ENCODE peak calls at places on chromosomes 12 and 14, in ten cellular contexts. One of them, this sample, is unnamed.

GRCh38 chr14:24309538-24310386 is at the start of gene LTB4R2:
- DNase-seq in breast epithelium: no peak
- DNase-seq in endodermal cell: no peak
- DNase-seq in pancreas: no peak
- DNase-seq in right lobe of liver: peak; percentile 53
- DNase-seq in SK-N-SH: no peak
- DNase-seq in PC-9: no peak
- DNase-seq in cardiac muscle cell: no peak
- DNase-seq in ovary: no peak
- DNase-seq in neural progenitor cell: no peak
- DNase-seq in this sample: no peak

GRCh38 chr12:24778486-24779304 is 170.2 kb downstream of the BCAT1 start:
- DNase-seq in PC-9: no peak
- DNase-seq in endodermal cell: no peak
- DNase-seq in pancreas: no peak
- DNase-seq in breast epithelium: no peak
- DNase-seq in ovary: no peak
- DNase-seq in cardiac muscle cell: peak; percentile 65
- DNase-seq in SK-N-SH: peak; percentile 11
- DNase-seq in neural progenitor cell: peak; percentile 68
- DNase-seq in right lobe of liver: no peak
- DNase-seq in this sample: no peak

GRCh38 chr14:45902241-45902640 is 649.2 kb upstream of the MIS18BP1 start:
- DNase-seq in PC-9: no peak
- DNase-seq in pancreas: no peak
- DNase-seq in breast epithelium: no peak
- DNase-seq in SK-N-SH: no peak
- DNase-seq in neural progenitor cell: no peak
- DNase-seq in endodermal cell: no peak
- DNase-seq in cardiac muscle cell: no peak
- DNase-seq in ovary: no peak
- DNase-seq in right lobe of liver: no peak
- DNase-seq in this sample: no peak

GRCh38 chr14:100144645-100144995 is 14.8 kb downstream of the DEGS2 start:
- DNase-seq in endodermal cell: no peak
- DNase-seq in ovary: no peak
- DNase-seq in breast epithelium: no peak
- DNase-seq in cardiac muscle cell: no peak
- DNase-seq in pancreas: no peak
- DNase-seq in PC-9: no peak
- DNase-seq in right lobe of liver: no peak
- DNase-seq in neural progenitor cell: no peak
- DNase-seq in SK-N-SH: no peak
- DNase-seq in this sample: no peak

GRCh38 chr14:93713726-93714405 is 74.4 kb downstream of the PRIMA1 start:
- DNase-seq in cardiac muscle cell: no peak
- DNase-seq in pancreas: no peak
- DNase-seq in right lobe of liver: peak; percentile 45
- DNase-seq in endodermal cell: peak; percentile 43
- DNase-seq in ovary: no peak
- DNase-seq in PC-9: no peak
- DNase-seq in breast epithelium: no peak
- DNase-seq in neural progenitor cell: no peak
- DNase-seq in SK-N-SH: peak; percentile 20
- DNase-seq in this sample: no peak

GRCh38 chr14:24708684-24709083 is 74.7 kb upstream of the GZMB start:
- DNase-seq in breast epithelium: no peak
- DNase-seq in neural progenitor cell: no peak
- DNase-seq in pancreas: no peak
- DNase-seq in ovary: no peak
- DNase-seq in PC-9: no peak
- DNase-seq in endodermal cell: peak; percentile 19
- DNase-seq in cardiac muscle cell: no peak
- DNase-seq in right lobe of liver: no peak
- DNase-seq in SK-N-SH: no peak
- DNase-seq in this sample: no peak

GRCh38 chr14:101563352-101563653 is 2.0 kb downstream of the DIO3 start:
- DNase-seq in neural progenitor cell: no peak
- DNase-seq in ovary: no peak
- DNase-seq in SK-N-SH: no peak
- DNase-seq in endodermal cell: no peak
- DNase-seq in cardiac muscle cell: no peak
- DNase-seq in PC-9: no peak
- DNase-seq in pancreas: no peak
- DNase-seq in breast epithelium: no peak
- DNase-seq in right lobe of liver: no peak
- DNase-seq in this sample: no peak

GRCh38 chr14:56760164-56760914 is 49.9 kb downstream of the OTX2 start:
- DNase-seq in right lobe of liver: no peak
- DNase-seq in pancreas: no peak
- DNase-seq in ovary: no peak
- DNase-seq in neural progenitor cell: no peak
- DNase-seq in SK-N-SH: no peak
- DNase-seq in PC-9: no peak
- DNase-seq in endodermal cell: no peak
- DNase-seq in cardiac muscle cell: no peak
- DNase-seq in breast epithelium: no peak
- DNase-seq in this sample: no peak

GRCh38 chr14:102732924-102733323 is 44.3 kb upstream of the TRAF3 start:
- DNase-seq in pancreas: no peak
- DNase-seq in PC-9: no peak
- DNase-seq in endodermal cell: peak; percentile 33
- DNase-seq in breast epithelium: no peak
- DNase-seq in ovary: no peak
- DNase-seq in SK-N-SH: no peak
- DNase-seq in right lobe of liver: no peak
- DNase-seq in neural progenitor cell: no peak
- DNase-seq in cardiac muscle cell: no peak
- DNase-seq in this sample: no peak
- H3K36me3 ChIP-seq in pancreas: no peaks in the 10 kb centered on the region
- H3K36me3 ChIP-seq in PC-9: no peaks in the 10 kb centered on the region
- H3K36me3 ChIP-seq in endodermal cell: peaks cover 20% of the 10 kb centered on the region
- H3K36me3 ChIP-seq in breast epithelium: no peaks in the 10 kb centered on the region
- H3K36me3 ChIP-seq in ovary: no peaks in the 10 kb centered on the region
- H3K36me3 ChIP-seq in SK-N-SH: peaks cover 10% of the 10 kb centered on the region
- H3K36me3 ChIP-seq in right lobe of liver: no peaks in the 10 kb centered on the region
- H3K36me3 ChIP-seq in neural progenitor cell: no peaks in the 10 kb centered on the region
- H3K36me3 ChIP-seq in cardiac muscle cell: no peaks in the 10 kb centered on the region
- H3K36me3 ChIP-seq in this sample: no peaks in the 10 kb centered on the region

GRCh38 chr12:110883251-110883650 is 36.5 kb downstream of the CCDC63 start:
- DNase-seq in breast epithelium: no peak
- DNase-seq in pancreas: no peak
- DNase-seq in cardiac muscle cell: no peak
- DNase-seq in PC-9: no peak
- DNase-seq in endodermal cell: no peak
- DNase-seq in ovary: no peak
- DNase-seq in SK-N-SH: no peak
- DNase-seq in neural progenitor cell: no peak
- DNase-seq in right lobe of liver: no peak
- DNase-seq in this sample: no peak

GRCh38 chr12:110885152-110885840 is 35.1 kb downstream of the MYL2 start:
- DNase-seq in breast epithelium: no peak
- DNase-seq in PC-9: no peak
- DNase-seq in SK-N-SH: no peak
- DNase-seq in right lobe of liver: no peak
- DNase-seq in pancreas: no peak
- DNase-seq in endodermal cell: peak; percentile 54
- DNase-seq in ovary: no peak
- DNase-seq in neural progenitor cell: peak; percentile 50
- DNase-seq in cardiac muscle cell: no peak
- DNase-seq in this sample: no peak

GRCh38 chr12:110889361-110889760 is 31.0 kb downstream of the MYL2 start:
- DNase-seq in SK-N-SH: no peak
- DNase-seq in PC-9: no peak
- DNase-seq in pancreas: no peak
- DNase-seq in cardiac muscle cell: no peak
- DNase-seq in ovary: no peak
- DNase-seq in endodermal cell: no peak
- DNase-seq in right lobe of liver: no peak
- DNase-seq in neural progenitor cell: no peak
- DNase-seq in breast epithelium: no peak
- DNase-seq in this sample: no peak

GRCh38 chr12:110893956-110894355 is 26.4 kb downstream of the MYL2 start:
- DNase-seq in neural progenitor cell: no peak
- DNase-seq in endodermal cell: no peak
- DNase-seq in ovary: no peak
- DNase-seq in pancreas: no peak
- DNase-seq in right lobe of liver: no peak
- DNase-seq in PC-9: no peak
- DNase-seq in cardiac muscle cell: no peak
- DNase-seq in breast epithelium: no peak
- DNase-seq in SK-N-SH: no peak
- DNase-seq in this sample: no peak

DNA sequence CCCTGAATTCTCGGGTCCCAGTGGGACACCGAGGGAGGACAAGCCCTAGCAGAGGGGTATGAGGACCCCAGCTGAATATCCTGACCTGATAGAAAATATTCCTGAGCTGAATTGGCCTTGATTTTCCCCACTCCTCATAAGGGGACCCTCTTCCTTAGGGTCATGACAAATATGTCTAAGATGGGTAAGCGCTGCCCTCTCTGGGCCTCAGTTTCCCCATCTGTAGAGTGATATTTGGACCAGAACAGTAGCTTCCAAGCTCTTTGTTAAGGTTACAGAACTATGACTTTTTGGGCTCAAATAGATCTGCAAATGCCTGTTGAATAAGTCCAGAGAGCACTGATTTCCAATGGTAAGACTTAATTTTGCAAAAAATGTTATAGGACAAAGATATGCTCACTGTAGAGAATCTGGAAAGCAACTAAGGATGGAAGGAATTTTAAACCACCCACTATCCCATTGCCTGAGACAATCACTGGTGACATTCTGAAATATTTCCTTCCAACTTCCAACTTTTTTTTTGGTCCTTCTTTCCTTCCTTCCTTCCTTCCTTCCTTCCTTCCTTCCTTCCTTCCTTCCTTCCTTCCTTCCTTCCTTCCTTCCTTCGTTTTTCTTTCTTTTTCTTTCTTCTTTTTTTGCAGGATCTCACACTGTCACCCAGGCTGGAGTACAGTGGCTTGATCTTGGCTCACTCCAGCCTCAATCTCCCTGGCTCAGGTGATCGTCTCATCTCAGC is 32.0 kb downstream of the MYL2 start:
- DNase-seq in pancreas: no peak
- DNase-seq in endodermal cell: no peak
- DNase-seq in neural progenitor cell: no peak
- DNase-seq in SK-N-SH: no peak
- DNase-seq in PC-9: no peak
- DNase-seq in ovary: no peak
- DNase-seq in right lobe of liver: no peak
- DNase-seq in breast epithelium: no peak
- DNase-seq in cardiac muscle cell: no peak
- DNase-seq in this sample: no peak
- TF ChIP-seq CTCF in pancreas: no peak
- TF ChIP-seq CTCF in endodermal cell: no peak
- TF ChIP-seq CTCF in neural progenitor cell: no peak
- TF ChIP-seq CTCF in SK-N-SH: no peak
- TF ChIP-seq CTCF in PC-9: peak; percentile 66
- TF ChIP-seq CTCF in ovary: no peak
- TF ChIP-seq CTCF in right lobe of liver: no peak
- TF ChIP-seq CTCF in breast epithelium: no peak
- TF ChIP-seq CTCF in cardiac muscle cell: no peak
- TF ChIP-seq CTCF in this sample: no peak

GRCh38 chr12:124583854-124584253 is 16.4 kb upstream of the NCOR2 start:
- DNase-seq in pancreas: no peak
- DNase-seq in neural progenitor cell: no peak
- DNase-seq in cardiac muscle cell: no peak
- DNase-seq in SK-N-SH: peak; percentile 54
- DNase-seq in breast epithelium: no peak
- DNase-seq in PC-9: no peak
- DNase-seq in ovary: no peak
- DNase-seq in endodermal cell: peak; percentile 60
- DNase-seq in right lobe of liver: peak; percentile 11
- DNase-seq in this sample: no peak
- H3K36me3 ChIP-seq in pancreas: no peaks in the 10 kb centered on the region
- H3K36me3 ChIP-seq in neural progenitor cell: no peaks in the 10 kb centered on the region
- H3K36me3 ChIP-seq in cardiac muscle cell: no peaks in the 10 kb centered on the region
- H3K36me3 ChIP-seq in SK-N-SH: no peaks in the 10 kb centered on the region
- H3K36me3 ChIP-seq in breast epithelium: no peaks in the 10 kb centered on the region
- H3K36me3 ChIP-seq in PC-9: no peaks in the 10 kb centered on the region
- H3K36me3 ChIP-seq in ovary: no peaks in the 10 kb centered on the region
- H3K36me3 ChIP-seq in endodermal cell: no peaks in the 10 kb centered on the region
- H3K36me3 ChIP-seq in right lobe of liver: no peaks in the 10 kb centered on the region
- H3K36me3 ChIP-seq in this sample: no peaks in the 10 kb centered on the region

GRCh38 chr14:31441273-31442110 is 15.8 kb downstream of the DTD2 start:
- DNase-seq in ovary: no peak
- DNase-seq in right lobe of liver: no peak
- DNase-seq in endodermal cell: no peak
- DNase-seq in neural progenitor cell: no peak
- DNase-seq in cardiac muscle cell: no peak
- DNase-seq in pancreas: no peak
- DNase-seq in PC-9: no peak
- DNase-seq in breast epithelium: no peak
- DNase-seq in SK-N-SH: no peak
- DNase-seq in this sample: no peak

GRCh38 chr14:31442284-31442683 is 15.0 kb downstream of the DTD2 start:
- DNase-seq in right lobe of liver: no peak
- DNase-seq in breast epithelium: no peak
- DNase-seq in PC-9: no peak
- DNase-seq in cardiac muscle cell: no peak
- DNase-seq in ovary: no peak
- DNase-seq in pancreas: no peak
- DNase-seq in neural progenitor cell: no peak
- DNase-seq in endodermal cell: no peak
- DNase-seq in SK-N-SH: no peak
- DNase-seq in this sample: no peak

GRCh38 chr14:31449971-31450610 is 7.2 kb downstream of the DTD2 start:
- DNase-seq in PC-9: no peak
- DNase-seq in right lobe of liver: no peak
- DNase-seq in ovary: no peak
- DNase-seq in breast epithelium: no peak
- DNase-seq in pancreas: no peak
- DNase-seq in endodermal cell: no peak
- DNase-seq in cardiac muscle cell: no peak
- DNase-seq in neural progenitor cell: peak; percentile 9
- DNase-seq in SK-N-SH: peak; percentile 65
- DNase-seq in this sample: no peak

GRCh38 chr14:31449136-31449535 is 8.2 kb downstream of the DTD2 start:
- DNase-seq in pancreas: no peak
- DNase-seq in endodermal cell: no peak
- DNase-seq in PC-9: no peak
- DNase-seq in cardiac muscle cell: no peak
- DNase-seq in SK-N-SH: no peak
- DNase-seq in ovary: no peak
- DNase-seq in neural progenitor cell: no peak
- DNase-seq in right lobe of liver: no peak
- DNase-seq in breast epithelium: no peak
- DNase-seq in this sample: no peak

DNA sequence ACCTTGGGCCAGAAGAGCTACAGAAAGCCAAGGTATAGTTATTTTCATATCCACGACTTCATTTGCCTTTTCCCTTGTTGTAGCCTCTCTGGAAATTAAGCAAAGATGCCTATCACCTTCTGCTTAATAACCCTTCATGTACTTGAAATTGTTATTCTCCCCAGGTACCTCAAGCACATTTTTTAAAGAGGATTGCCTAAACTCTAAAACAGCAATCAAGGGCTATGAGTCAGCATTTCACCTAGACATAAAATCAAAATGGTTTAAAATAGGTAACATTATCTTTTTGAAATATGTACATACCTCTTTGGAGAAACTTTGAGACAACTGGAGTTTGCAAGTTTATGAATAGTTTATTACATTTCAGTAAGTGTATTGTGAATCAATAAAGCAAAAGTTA is 11.6 kb downstream of the DTD2 start:
- DNase-seq in breast epithelium: no peak
- DNase-seq in neural progenitor cell: no peak
- DNase-seq in endodermal cell: no peak
- DNase-seq in cardiac muscle cell: no peak
- DNase-seq in right lobe of liver: no peak
- DNase-seq in PC-9: no peak
- DNase-seq in SK-N-SH: no peak
- DNase-seq in ovary: no peak
- DNase-seq in pancreas: no peak
- DNase-seq in this sample: no peak
- TF ChIP-seq CTCF in breast epithelium: no peak
- TF ChIP-seq CTCF in neural progenitor cell: no peak
- TF ChIP-seq CTCF in endodermal cell: no peak
- TF ChIP-seq CTCF in cardiac muscle cell: no peak
- TF ChIP-seq CTCF in right lobe of liver: no peak
- TF ChIP-seq CTCF in PC-9: no peak
- TF ChIP-seq CTCF in SK-N-SH: no peak
- TF ChIP-seq CTCF in ovary: no peak
- TF ChIP-seq CTCF in pancreas: no peak
- TF ChIP-seq CTCF in this sample: no peak